ENCODE peak calls at places on chromosomes 13 and 19, in ten cellular contexts. L is pancreas; C is activated CD8-positive, alpha-beta T cell treated with anti-CD3 and anti-CD28 coated beads for 36 hours; S is COR-L47; R is activated CD4-positive, alpha-beta T cell treated with anti-CD3 and anti-CD28 coated beads for 24 hours; D is NCI-H2107; U is activated B cell treated with CpG ODN at 0.5 μM for 24 hours; J is stomach; O is RPMI7951; W is activated T-cell treated with anti-CD3 and anti-CD28 coated beads for 1 hour. K is an unnamed sample.

GRCh38 chr19:49746206-49746958 is 16.7 kb downstream of the TSKS start:
- DNase-seq in L (peak; percentile 38), S (no peak), U (peak; percentile 27), R (peak; percentile 38), D (no peak), J (peak; percentile 29), O (peak; percentile 61), C (peak; percentile 80), W (peak; percentile 19), K (peak; percentile 57)

GRCh38 chr19:45592366-45592765 is 7.8 kb upstream of the OPA3 start:
- DNase-seq in U (no peak), R (no peak), C (no peak), S (no peak), L (no peak), W (no peak), J (no peak), D (no peak), O (no peak), K (no peak)

GRCh38 chr19:4970558-4971423 is 1.9 kb downstream of the KDM4B start:
- DNase-seq in O (no peak), R (no peak), L (no peak), U (no peak), W (no peak), C (no peak), D (no peak), J (peak; percentile 46), S (no peak), K (peak; percentile 56)

GRCh38 chr19:54425382-54425723 is 10.1 kb downstream of the TTYH1 start:
- DNase-seq in L (no peak), S (no peak), C (no peak), U (no peak), R (no peak), J (no peak), D (no peak), W (no peak), O (no peak), K (no peak)

GRCh38 chr13:85864963-85865530 is 65.8 kb upstream of the SLITRK6 start:
- DNase-seq in J (no peak), W (no peak), O (peak; percentile 1), D (no peak), C (no peak), R (no peak), S (no peak), L (no peak), U (no peak), K (peak; percentile 21)

GRCh38 chr13:39405596-39405995 is 197.4 kb downstream of the LHFPL6 start:
- DNase-seq in R (no peak), L (no peak), U (no peak), D (no peak), J (no peak), C (no peak), O (peak; percentile 16), W (no peak), S (no peak), K (no peak)

GRCh38 chr19:44592451-44592890 is 20.9 kb upstream of the IGSF23 start:
- DNase-seq in S (no peak), R (no peak), C (no peak), D (no peak), J (peak; percentile 71), W (no peak), L (peak; percentile 52), U (no peak), O (no peak), K (no peak)

GRCh38 chr13:111253334-111253872 is 67.0 kb upstream of the TEX29 start:
- DNase-seq in J (no peak), S (no peak), U (no peak), L (no peak), R (no peak), O (no peak), C (no peak), W (no peak), D (no peak), K (no peak)

GRCh38 chr13:112255550-112256120 is 120.5 kb upstream of the SPACA7 start:
- DNase-seq in U (no peak), W (no peak), S (no peak), D (no peak), O (no peak), C (no peak), J (no peak), R (no peak), L (no peak), K (no peak)

GRCh38 chr19:43784251-43784980 is 3.6 kb upstream of the KCNN4 start:
- DNase-seq in R (peak; percentile 56), J (peak; percentile 62), U (peak; percentile 50), C (peak; percentile 86), S (no peak), O (peak; percentile 94), W (peak; percentile 55), L (no peak), D (no peak), K (no peak)

GRCh38 chr19:16626796-16627193 is 1.2 kb downstream of the MED26 start:
- DNase-seq in D (no peak), W (no peak), R (no peak), J (no peak), S (no peak), U (no peak), C (peak; percentile 52), L (no peak), O (no peak), K (no peak)

GRCh38 chr13:77878186-77878585 is 40.4 kb downstream of the EDNRB start:
- DNase-seq in O (no peak), S (no peak), U (no peak), R (no peak), D (no peak), L (no peak), J (no peak), W (no peak), C (no peak), K (no peak)

GRCh38 chr13:79491715-79492114 is 10.8 kb downstream of the NDFIP2 start:
- DNase-seq in J (no peak), C (no peak), R (no peak), L (no peak), U (no peak), S (no peak), O (no peak), W (no peak), D (no peak), K (no peak)

GRCh38 chr13:101942038-101942437 is 459.8 kb downstream of the FGF14 start:
- DNase-seq in L (no peak), O (peak; percentile 41), D (peak; percentile 9), W (no peak), U (no peak), R (no peak), J (no peak), S (peak; percentile 71), C (peak; percentile 21), K (peak; percentile 91)

GRCh38 chr19:14150041-14150769 is 13.8 kb upstream of the ASF1B start:
- DNase-seq in R (no peak), O (no peak), C (no peak), S (no peak), L (no peak), W (no peak), U (no peak), J (no peak), D (no peak), K (no peak)

GRCh38 chr13:112441226-112441625 is 65.1 kb downstream of the SPACA7 start:
- DNase-seq in W (no peak), L (no peak), D (no peak), U (no peak), R (no peak), J (no peak), C (no peak), S (no peak), O (no peak), K (no peak)

GRCh38 chr19:47135156-47135555 is 4.5 kb downstream of the SAE1 start:
- DNase-seq in U (no peak), O (no peak), R (no peak), C (no peak), W (no peak), J (no peak), D (no peak), L (no peak), S (no peak), K (no peak)

GRCh38 chr13:84570831-84571230 is 688.6 kb upstream of the SLITRK1 start:
- DNase-seq in C (no peak), S (no peak), D (no peak), W (no peak), J (no peak), O (no peak), U (no peak), R (no peak), L (no peak), K (no peak)

GRCh38 chr19:39411006-39411831 is 1.2 kb upstream of the PLEKHG2 start:
- DNase-seq in S (no peak), U (peak; percentile 34), O (no peak), W (peak; percentile 37), R (no peak), C (peak; percentile 26), J (peak; percentile 86), L (peak; percentile 71), D (no peak), K (no peak)

GRCh38 chr19:18736415-18737336 is 53.2 kb downstream of the CRTC1 start:
- DNase-seq in W (no peak), U (no peak), O (no peak), R (no peak), J (peak; percentile 89), S (no peak), C (no peak), L (peak; percentile 82), D (no peak), K (peak; percentile 86)

GRCh38 chr13:43432948-43433347 is 353.8 kb downstream of the ENOX1 start:
- DNase-seq in O (no peak), D (no peak), S (no peak), U (no peak), C (no peak), L (no peak), R (no peak), W (no peak), J (no peak), K (no peak)

GRCh38 chr19:44260343-44260681 is 626 bp downstream of the ZNF233 start:
- DNase-seq in S (no peak), D (no peak), W (no peak), J (no peak), O (no peak), C (peak; percentile 2), L (no peak), U (no peak), R (no peak), K (peak; percentile 38)